ENCODE peak calls at places on chromosome 3, in five cellular contexts. One of them, this sample, is unnamed.

GRCh38 chr3:134039161-134039862 is 9.6 kb upstream of the SLCO2A1 start:
- DNase-seq in small intestine: peak; percentile 98
- DNase-seq in PC-3: peak; percentile 36
- DNase-seq in tibial nerve: no peak
- DNase-seq in hepatocyte: peak; percentile 82
- DNase-seq in this sample: no peak

GRCh38 chr3:187011915-187012314 is 81.6 kb downstream of the ST6GAL1 start:
- DNase-seq in small intestine: no peak
- DNase-seq in PC-3: no peak
- DNase-seq in tibial nerve: no peak
- DNase-seq in hepatocyte: no peak
- DNase-seq in this sample: no peak

GRCh38 chr3:49722896-49723295 is 855 bp downstream of the GMPPB start:
- DNase-seq in hepatocyte: no peak
- DNase-seq in PC-3: no peak
- DNase-seq in small intestine: no peak
- DNase-seq in tibial nerve: peak; percentile 10
- DNase-seq in this sample: no peak

GRCh38 chr3:159532577-159532976 is 456.1 kb upstream of the IL12A start:
- DNase-seq in PC-3: peak; percentile 7
- DNase-seq in hepatocyte: no peak
- DNase-seq in small intestine: no peak
- DNase-seq in tibial nerve: no peak
- DNase-seq in this sample: no peak

GRCh38 chr3:141050576-141050912 is 603 bp upstream of the SPSB4 start:
- DNase-seq in PC-3: no peak
- DNase-seq in small intestine: no peak
- DNase-seq in tibial nerve: no peak
- DNase-seq in hepatocyte: no peak
- DNase-seq in this sample: no peak

GRCh38 chr3:189954733-189955665 is 165.7 kb downstream of the P3H2 start:
- DNase-seq in tibial nerve: no peak
- DNase-seq in PC-3: no peak
- DNase-seq in hepatocyte: no peak
- DNase-seq in small intestine: no peak
- DNase-seq in this sample: no peak

GRCh38 chr3:68764554-68764953 is 167.8 kb downstream of the TAFA4 start:
- DNase-seq in tibial nerve: no peak
- DNase-seq in hepatocyte: no peak
- DNase-seq in small intestine: no peak
- DNase-seq in PC-3: no peak
- DNase-seq in this sample: no peak

GRCh38 chr3:100525753-100526612 is 33.6 kb downstream of the TMEM45A start:
- DNase-seq in PC-3: peak; percentile 81
- DNase-seq in tibial nerve: peak; percentile 16
- DNase-seq in hepatocyte: peak; percentile 54
- DNase-seq in small intestine: no peak
- DNase-seq in this sample: no peak

GRCh38 chr3:159821148-159821547 is 167.5 kb upstream of the IL12A start:
- DNase-seq in tibial nerve: no peak
- DNase-seq in small intestine: no peak
- DNase-seq in hepatocyte: no peak
- DNase-seq in PC-3: no peak
- DNase-seq in this sample: no peak

GRCh38 chr3:51721062-51721745 is 14.3 kb downstream of the GRM2 start:
- DNase-seq in small intestine: no peak
- DNase-seq in PC-3: no peak
- DNase-seq in hepatocyte: no peak
- DNase-seq in tibial nerve: no peak
- DNase-seq in this sample: no peak

GRCh38 chr3:24454393-24454792 is 40.3 kb downstream of the THRB start:
- DNase-seq in PC-3: no peak
- DNase-seq in small intestine: peak; percentile 17
- DNase-seq in hepatocyte: no peak
- DNase-seq in tibial nerve: no peak
- DNase-seq in this sample: no peak

GRCh38 chr3:29324180-29324651 is 43.3 kb downstream of the RBMS3 start:
- DNase-seq in tibial nerve: peak; percentile 18
- DNase-seq in small intestine: peak; percentile 1
- DNase-seq in PC-3: peak; percentile 85
- DNase-seq in hepatocyte: peak; percentile 9
- DNase-seq in this sample: peak; percentile 67

GRCh38 chr3:25534007-25534406 is 105.9 kb downstream of the RARB start:
- DNase-seq in tibial nerve: no peak
- DNase-seq in hepatocyte: no peak
- DNase-seq in small intestine: no peak
- DNase-seq in PC-3: no peak
- DNase-seq in this sample: no peak

GRCh38 chr3:111616417-111617105 is 21.4 kb upstream of the ZBED2 start:
- DNase-seq in PC-3: peak; percentile 62
- DNase-seq in hepatocyte: peak; percentile 9
- DNase-seq in small intestine: peak; percentile 58
- DNase-seq in tibial nerve: no peak
- DNase-seq in this sample: no peak

GRCh38 chr3:188077160-188077812 is 76.7 kb upstream of the LPP start:
- DNase-seq in small intestine: no peak
- DNase-seq in PC-3: no peak
- DNase-seq in hepatocyte: no peak
- DNase-seq in tibial nerve: peak; percentile 65
- DNase-seq in this sample: no peak

GRCh38 chr3:58628823-58629562 is 37.6 kb downstream of the FAM3D start:
- DNase-seq in tibial nerve: peak; percentile 66
- DNase-seq in PC-3: peak; percentile 97
- DNase-seq in hepatocyte: peak; percentile 83
- DNase-seq in small intestine: peak; percentile 87
- DNase-seq in this sample: peak; percentile 75

DNA sequence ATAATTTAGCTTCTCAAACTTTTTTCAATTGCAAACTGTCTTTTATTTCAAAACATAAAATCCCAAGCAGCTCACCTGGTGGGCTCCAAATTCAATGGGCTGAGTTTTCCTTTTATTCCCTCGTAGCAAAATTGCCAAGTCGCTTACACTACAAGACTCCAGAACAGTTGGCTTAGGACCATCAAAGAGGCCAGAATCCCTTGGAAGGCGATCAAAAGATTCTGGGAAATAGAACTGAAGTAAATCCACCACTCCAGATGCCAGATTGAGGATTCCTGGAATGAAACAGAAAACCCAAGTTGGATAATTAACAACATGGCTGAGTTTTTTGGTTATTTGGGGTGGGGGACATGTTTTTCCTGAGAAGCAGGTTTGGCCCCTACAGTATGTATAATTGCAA is 87.7 kb upstream of the DCLK3 start:
- DNase-seq in PC-3: no peak
- DNase-seq in hepatocyte: no peak
- DNase-seq in tibial nerve: no peak
- DNase-seq in small intestine: no peak
- DNase-seq in this sample: no peak
- H3K36me3 ChIP-seq in PC-3: no peaks in the 10 kb centered on the region
- H3K36me3 ChIP-seq in hepatocyte: no peaks in the 10 kb centered on the region
- H3K36me3 ChIP-seq in tibial nerve: no peaks in the 10 kb centered on the region
- H3K36me3 ChIP-seq in small intestine: peaks cover 37% of the 10 kb centered on the region
- H3K36me3 ChIP-seq in this sample: peaks cover 4% of the 10 kb centered on the region

DNA sequence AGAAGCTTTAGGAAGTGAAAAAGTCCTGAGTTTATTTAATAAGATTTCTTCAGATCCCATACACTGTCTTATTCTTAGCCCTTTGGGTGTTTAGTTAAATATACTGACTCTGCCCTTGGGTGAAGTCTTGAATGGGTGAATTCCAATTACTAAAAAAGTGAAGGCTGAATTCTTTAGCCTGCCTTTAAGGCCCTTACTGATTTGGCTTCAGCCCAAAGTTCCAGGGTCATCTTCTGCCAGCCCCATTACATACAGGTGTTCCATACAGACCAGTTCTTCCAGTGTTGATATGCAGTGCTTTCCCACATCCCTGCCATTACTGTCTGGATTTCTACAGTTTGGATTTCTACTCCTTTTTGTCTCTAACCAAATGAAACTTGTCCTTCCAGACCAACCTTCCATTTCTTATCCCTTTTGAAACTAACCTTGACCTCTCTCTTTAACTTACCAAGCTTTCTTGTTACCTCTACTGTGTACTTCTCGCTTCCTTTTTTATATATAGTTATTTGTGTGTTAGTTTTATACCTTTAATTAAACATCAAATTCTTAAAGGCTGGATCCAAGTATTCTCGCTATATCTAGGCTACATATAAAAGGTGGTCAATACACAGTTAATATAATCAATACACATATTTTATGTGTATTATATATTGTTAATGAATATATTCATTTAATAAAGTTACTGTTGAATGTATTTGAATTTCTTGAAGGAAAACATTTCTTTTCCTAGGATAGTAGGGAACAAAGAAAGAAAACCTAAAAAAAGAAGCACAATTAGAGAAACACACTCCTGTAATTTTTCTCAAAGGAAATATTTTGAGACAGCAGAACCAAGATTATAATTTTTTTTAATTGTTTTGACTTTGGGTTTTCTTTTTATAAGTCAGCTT is 15.0 kb downstream of the MBNL1 start:
- DNase-seq in hepatocyte: no peak
- DNase-seq in tibial nerve: no peak
- DNase-seq in small intestine: peak; percentile 68
- DNase-seq in PC-3: no peak
- DNase-seq in this sample: no peak
- H3K27ac ChIP-seq in hepatocyte: no peak overlapping the region
- H3K27ac ChIP-seq in tibial nerve: peak overlapping the region; percentile 70
- H3K27ac ChIP-seq in small intestine: no peak overlapping the region
- H3K27ac ChIP-seq in PC-3: no peak overlapping the region
- H3K27ac ChIP-seq in this sample: peak overlapping the region; percentile 58

DNA sequence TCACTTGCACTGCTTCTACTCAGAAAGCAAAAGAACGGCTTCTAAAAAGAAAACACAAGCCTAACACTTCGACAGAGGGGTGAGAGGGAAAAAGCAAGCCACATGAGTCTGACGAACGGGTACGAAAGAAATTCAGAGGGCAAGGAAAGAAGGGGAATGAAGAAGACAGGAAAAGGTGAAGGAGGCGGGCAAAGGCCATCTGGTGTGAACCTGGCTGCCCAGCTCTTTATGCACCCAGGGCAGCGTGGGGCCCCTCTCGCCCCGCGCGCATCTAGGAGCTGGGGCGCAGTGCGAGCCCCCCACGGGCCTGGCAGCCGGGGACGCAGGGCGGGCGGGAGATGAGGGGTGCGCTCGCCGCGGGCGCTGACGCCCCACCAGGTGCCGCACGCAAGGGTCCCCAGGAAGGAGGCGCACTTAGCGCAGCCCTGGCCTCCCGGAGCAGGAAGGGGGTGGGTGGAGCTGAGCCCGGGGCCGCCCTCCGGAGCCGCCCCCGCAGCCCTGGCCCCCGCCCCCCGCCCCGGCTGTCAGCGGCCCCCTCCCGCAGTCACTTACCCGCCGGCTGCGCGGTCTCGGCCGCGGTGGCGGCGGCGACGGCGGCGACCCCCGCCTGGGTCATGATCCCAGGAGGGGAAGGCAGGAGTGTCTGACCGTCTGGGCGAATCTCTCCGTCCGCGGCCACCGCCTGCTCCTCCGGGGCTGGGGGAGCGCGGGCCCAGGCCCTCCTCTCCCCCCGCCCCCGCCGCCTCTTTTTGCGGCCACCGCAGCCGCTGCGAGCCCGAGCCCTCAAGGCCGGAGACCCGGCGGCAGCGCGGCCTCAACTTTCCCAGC is at the start of gene USF3:
- DNase-seq in hepatocyte: peak; percentile 88
- DNase-seq in small intestine: peak; percentile 79
- DNase-seq in tibial nerve: peak; percentile 50
- DNase-seq in PC-3: peak; percentile 70
- DNase-seq in this sample: peak; percentile 79
- H3K4me1 ChIP-seq in hepatocyte: peaks cover 23% of the 10 kb centered on the region
- H3K4me1 ChIP-seq in small intestine: peaks cover 10% of the 10 kb centered on the region
- H3K4me1 ChIP-seq in tibial nerve: no peaks in the 10 kb centered on the region
- H3K4me1 ChIP-seq in PC-3: peaks cover 14% of the 10 kb centered on the region
- H3K4me1 ChIP-seq in this sample: peaks cover 11% of the 10 kb centered on the region

DNA sequence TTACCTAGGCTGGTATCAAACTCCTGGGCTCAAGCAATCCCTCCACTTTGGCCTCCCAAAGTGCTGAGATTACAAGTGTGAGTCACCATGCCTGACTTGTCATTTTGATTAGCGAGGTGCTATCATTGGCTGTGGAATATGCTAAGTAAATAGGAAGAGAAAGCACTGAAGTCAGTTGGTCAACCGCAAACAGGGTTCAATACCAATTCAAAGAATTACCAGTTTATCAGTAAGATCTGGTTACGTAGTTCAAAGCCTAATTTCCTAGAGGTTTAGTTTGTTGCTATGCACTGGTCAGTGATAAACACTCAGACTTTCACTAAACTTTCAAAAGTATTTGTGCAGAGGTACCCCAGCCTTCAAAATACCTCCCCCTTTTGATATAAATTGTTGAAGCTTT is 29.5 kb downstream of the GLB1 start:
- DNase-seq in small intestine: peak; percentile 76
- DNase-seq in tibial nerve: no peak
- DNase-seq in hepatocyte: no peak
- DNase-seq in PC-3: peak; percentile 45
- DNase-seq in this sample: no peak
- H3K36me3 ChIP-seq in small intestine: peaks cover 11% of the 10 kb centered on the region
- H3K36me3 ChIP-seq in tibial nerve: no peaks in the 10 kb centered on the region
- H3K36me3 ChIP-seq in hepatocyte: no peaks in the 10 kb centered on the region
- H3K36me3 ChIP-seq in PC-3: peaks cover 7% of the 10 kb centered on the region
- H3K36me3 ChIP-seq in this sample: peaks cover 13% of the 10 kb centered on the region

GRCh38 chr3:56556908-56557814 is at the start of gene CCDC66:
- DNase-seq in small intestine: peak; percentile 92
- DNase-seq in PC-3: peak; percentile 89
- DNase-seq in tibial nerve: peak; percentile 86
- DNase-seq in hepatocyte: peak; percentile 95
- DNase-seq in this sample: peak; percentile 96
- H3K27ac ChIP-seq in small intestine: peak within 1 kb of the TSS; percentile 84
- H3K27ac ChIP-seq in PC-3: peak within 1 kb of the TSS; percentile 27
- H3K27ac ChIP-seq in tibial nerve: peak within 1 kb of the TSS; percentile 95
- H3K27ac ChIP-seq in hepatocyte: peak within 1 kb of the TSS; percentile 88
- H3K27ac ChIP-seq in this sample: peak within 1 kb of the TSS; percentile 81

GRCh38 chr3:7062714-7063113 is 201.8 kb downstream of the GRM7 start:
- DNase-seq in hepatocyte: no peak
- DNase-seq in PC-3: no peak
- DNase-seq in tibial nerve: no peak
- DNase-seq in small intestine: no peak
- DNase-seq in this sample: no peak
- H3K4me1 ChIP-seq in hepatocyte: no peaks in the 10 kb centered on the region
- H3K4me1 ChIP-seq in PC-3: no peaks in the 10 kb centered on the region
- H3K4me1 ChIP-seq in tibial nerve: no peaks in the 10 kb centered on the region
- H3K4me1 ChIP-seq in small intestine: no peaks in the 10 kb centered on the region
- H3K4me1 ChIP-seq in this sample: no peaks in the 10 kb centered on the region

GRCh38 chr3:156681003-156681402 is 6.6 kb downstream of the TIPARP start:
- DNase-seq in tibial nerve: no peak
- DNase-seq in hepatocyte: peak; percentile 73
- DNase-seq in PC-3: peak; percentile 88
- DNase-seq in small intestine: peak; percentile 80
- DNase-seq in this sample: peak; percentile 82
- H3K36me3 ChIP-seq in tibial nerve: no peaks in the 10 kb centered on the region
- H3K36me3 ChIP-seq in hepatocyte: no peaks in the 10 kb centered on the region
- H3K36me3 ChIP-seq in PC-3: peaks cover 68% of the 10 kb centered on the region
- H3K36me3 ChIP-seq in small intestine: peaks cover 11% of the 10 kb centered on the region
- H3K36me3 ChIP-seq in this sample: no peaks in the 10 kb centered on the region

This sample was measured in heart right ventricle.